ENCODE peak calls at places on chromosomes 11 and 22, in seven cellular contexts. S is GM23248, Y is neural progenitor cell, B is hepatocyte, A is GM23338, T is MM.1S, K is HCT116. O is an unnamed sample.

GRCh38 chr11:95791385-95792033 is 1.2 kb downstream of the CEP57 start:
- DNase-seq in B (no peak), S (no peak), Y (peak; percentile 11), A (no peak), K (no peak), T (peak; percentile 10), O (no peak)

GRCh38 chr11:64357904-64358535 is 942 bp upstream of the RPS6KA4 start:
- DNase-seq in B (peak; percentile 73), T (no peak), A (no peak), Y (no peak), K (no peak), S (peak; percentile 37), O (no peak)

GRCh38 chr22:46846154-46846831 is 83.8 kb downstream of the TBC1D22A start:
- DNase-seq in B (no peak), T (no peak), Y (no peak), A (no peak), S (peak; percentile 59), K (no peak), O (no peak)

GRCh38 chr11:41018224-41018623 is 441.2 kb downstream of the LRRC4C start:
- DNase-seq in T (no peak), S (no peak), A (peak; percentile 43), Y (no peak), K (no peak), B (no peak), O (no peak)

GRCh38 chr11:47507016-47507631 is 45.8 kb downstream of the CELF1 start:
- DNase-seq in S (peak; percentile 54), B (no peak), A (no peak), K (no peak), Y (no peak), T (no peak), O (no peak)

GRCh38 chr11:94201004-94201465 is 72.4 kb downstream of the PANX1 start:
- DNase-seq in A (no peak), B (peak; percentile 51), T (no peak), S (peak; percentile 76), K (no peak), Y (no peak), O (no peak)

GRCh38 chr11:20015529-20016427 is 144.5 kb downstream of the DBX1 start:
- DNase-seq in S (no peak), Y (no peak), T (no peak), A (no peak), K (no peak), B (no peak), O (no peak)

GRCh38 chr11:2382927-2383822 is 6.1 kb downstream of the CD81 start:
- DNase-seq in A (peak; percentile 56), T (no peak), S (peak; percentile 83), B (no peak), K (no peak), Y (no peak), O (peak; percentile 51)

GRCh38 chr11:65645710-65646109 is 7.8 kb downstream of the SIPA1 start:
- DNase-seq in A (no peak), Y (no peak), T (no peak), K (no peak), S (no peak), B (no peak), O (no peak)

DNA sequence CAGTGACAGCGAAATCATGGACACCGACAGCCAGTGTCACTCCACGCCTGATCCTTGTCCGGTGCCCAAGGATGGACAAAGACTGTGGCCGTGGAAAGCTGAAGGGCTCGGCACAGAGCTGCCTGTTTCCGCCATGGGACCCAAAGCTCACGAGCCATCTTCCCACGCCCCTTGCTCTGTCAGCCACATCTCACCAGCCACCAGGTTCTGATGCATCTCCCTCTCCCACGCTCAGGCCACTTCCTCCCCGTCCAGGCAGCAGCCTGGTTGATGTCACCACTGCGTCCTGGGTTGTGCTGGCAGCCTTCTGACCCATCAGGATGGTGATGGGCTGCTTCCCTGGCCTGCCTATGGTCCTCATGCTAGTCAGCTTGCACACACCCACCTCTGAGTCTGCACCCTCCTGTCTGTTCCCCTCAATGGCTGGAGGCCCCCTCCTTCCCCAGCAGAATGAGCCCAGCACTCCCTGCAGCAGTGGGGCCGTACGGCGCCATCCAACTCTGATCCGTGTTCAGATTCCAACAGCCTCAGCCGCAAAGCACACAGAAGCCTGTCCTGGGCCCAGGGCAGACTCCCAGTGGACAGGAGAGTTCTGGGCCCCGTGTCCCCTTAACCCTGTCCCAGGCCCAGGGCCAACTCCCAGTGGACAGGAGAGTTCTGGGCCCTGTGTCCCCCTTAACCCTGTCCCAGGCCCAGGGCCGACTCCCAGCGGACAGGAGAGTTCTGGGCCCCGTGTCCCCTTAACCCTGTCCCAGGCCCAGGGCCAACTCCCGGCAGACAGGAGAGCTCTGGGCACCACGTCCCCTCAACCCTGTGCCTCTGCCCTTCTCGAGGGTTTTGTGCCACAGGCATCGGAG is 259.6 kb downstream of the BRD1 start:
- DNase-seq in A (no peak), S (no peak), Y (no peak), T (no peak), K (no peak), B (no peak), O (no peak)
- TF ChIP-seq EZH2phosphoT487 in A (no peak), S (no peak), Y (no peak), T (no peak), K (no peak), B (no peak), O (no peak)

GRCh38 chr22:41403532-41404318 is 22.0 kb downstream of the TEF start:
- DNase-seq in B (peak; percentile 93), Y (peak; percentile 92), K (peak; percentile 81), S (peak; percentile 92), A (peak; percentile 95), T (peak; percentile 93), O (peak; percentile 86)

GRCh38 chr22:41405588-41405987 is 23.8 kb downstream of the TEF start:
- DNase-seq in Y (no peak), K (no peak), A (no peak), T (no peak), S (no peak), B (no peak), O (no peak)

GRCh38 chr22:41397143-41397811 is 15.5 kb downstream of the TEF start:
- DNase-seq in T (no peak), B (peak; percentile 46), K (no peak), Y (no peak), A (no peak), S (no peak), O (no peak)

GRCh38 chr22:41398921-41399320 is 17.2 kb downstream of the TEF start:
- DNase-seq in S (no peak), T (no peak), A (peak; percentile 45), K (no peak), Y (no peak), B (no peak), O (no peak)

GRCh38 chr22:41401781-41402648 is 20.3 kb downstream of the TEF start:
- DNase-seq in S (peak; percentile 82), A (no peak), B (peak; percentile 50), T (no peak), Y (peak; percentile 37), K (no peak), O (no peak)
- TF ChIP-seq EZH2phosphoT487 in S (no peak), A (no peak), B (no peak), T (no peak), Y (no peak), K (no peak), O (no peak)

GRCh38 chr22:44329179-44329796 is 16.5 kb upstream of the SHISAL1 start:
- DNase-seq in Y (no peak), B (no peak), T (peak; percentile 94), K (no peak), A (no peak), S (peak; percentile 40), O (peak; percentile 79)
- TF ChIP-seq EZH2phosphoT487 in Y (no peak), B (no peak), T (no peak), K (no peak), A (no peak), S (no peak), O (no peak)

DNA sequence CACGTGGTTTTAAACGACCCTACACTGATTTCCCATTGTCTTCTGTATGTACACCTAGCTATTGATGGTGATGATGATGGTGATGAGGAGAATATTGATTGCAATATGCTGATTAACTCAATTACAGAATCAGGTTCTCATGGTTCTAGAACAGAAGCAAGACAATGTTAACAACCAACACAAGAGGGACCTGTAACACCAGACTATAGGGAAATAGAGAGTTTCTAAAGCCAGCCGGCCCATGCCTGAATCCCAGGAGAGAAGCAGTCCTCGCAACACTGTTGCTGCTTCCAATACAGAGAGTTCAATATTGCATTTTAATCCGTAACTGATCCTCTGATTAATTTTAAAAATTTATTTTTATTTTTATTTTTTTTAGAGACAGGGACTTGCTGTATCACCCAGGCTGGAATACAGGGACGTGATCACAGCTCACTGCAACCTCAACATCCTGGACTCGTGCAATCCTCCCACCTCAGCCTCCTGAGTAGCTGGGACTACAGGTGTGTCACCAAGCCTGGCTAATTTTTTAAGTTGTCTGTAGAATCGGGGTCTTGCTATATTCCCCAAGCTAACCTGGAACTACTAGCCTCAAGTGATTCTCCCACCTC is 22.2 kb upstream of the UBASH3B start:
- DNase-seq in A (peak; percentile 73), T (peak; percentile 51), Y (peak; percentile 73), K (no peak), B (peak; percentile 62), S (peak; percentile 83), O (peak; percentile 79)
- TF ChIP-seq EZH2phosphoT487 in A (no peak), T (no peak), Y (no peak), K (no peak), B (no peak), S (no peak), O (no peak)

GRCh38 chr11:85137597-85137996 is 489.5 kb downstream of the DLG2 start:
- DNase-seq in S (no peak), Y (no peak), K (no peak), B (no peak), A (no peak), T (no peak), O (no peak)

GRCh38 chr11:85133636-85134035 is 493.5 kb downstream of the DLG2 start:
- DNase-seq in Y (peak; percentile 63), B (no peak), T (no peak), S (no peak), K (no peak), A (peak; percentile 11), O (no peak)

DNA sequence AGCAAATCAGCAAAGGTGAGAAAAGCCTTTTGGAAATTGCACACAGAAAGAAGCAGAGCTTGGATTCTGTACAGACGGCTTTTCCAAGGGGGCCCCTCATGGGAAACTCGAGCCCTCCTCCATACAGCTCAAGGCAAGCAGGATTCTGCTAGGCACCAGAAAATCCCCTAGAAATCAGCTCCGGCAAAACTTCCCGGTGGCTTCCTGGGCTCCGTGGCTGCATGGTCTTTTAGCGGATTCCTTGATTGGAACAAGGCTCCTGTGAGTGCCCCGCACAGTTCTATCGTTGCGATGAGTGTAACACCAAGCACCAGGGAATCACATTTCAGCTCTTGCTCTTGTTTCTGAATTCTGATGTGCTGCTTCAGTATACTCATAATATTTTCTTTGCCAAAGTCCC is 494.3 kb downstream of the DLG2 start:
- DNase-seq in S (peak; percentile 21), B (peak; percentile 5), Y (peak; percentile 54), A (peak; percentile 48), K (no peak), T (no peak), O (no peak)
- TF ChIP-seq EZH2phosphoT487 in S (no peak), B (no peak), Y (no peak), A (no peak), K (no peak), T (no peak), O (no peak)

GRCh38 chr11:91374794-91375193 is 849.8 kb upstream of the FAT3 start:
- DNase-seq in A (no peak), B (no peak), K (no peak), Y (no peak), T (no peak), S (no peak), O (no peak)

DNA sequence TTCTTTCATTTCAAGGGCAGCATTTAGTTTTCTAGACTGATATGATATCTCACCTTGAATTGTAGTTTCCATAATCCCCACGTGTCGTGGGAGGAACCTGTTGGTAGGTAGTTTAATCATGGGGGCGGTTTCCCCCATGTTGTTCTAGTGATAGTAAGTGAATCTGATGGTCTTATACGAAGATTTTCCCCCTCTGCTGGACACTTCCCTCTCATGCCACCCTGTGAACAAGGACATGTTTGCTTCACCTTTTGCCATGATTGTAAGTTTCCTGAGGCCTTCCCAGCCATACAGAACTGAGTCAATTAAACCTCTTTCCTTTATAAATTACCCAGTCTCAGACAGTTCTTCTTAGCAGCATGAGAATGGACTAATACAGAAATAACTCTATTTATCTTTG is 851.1 kb upstream of the FAT3 start:
- DNase-seq in S (no peak), Y (peak; percentile 23), K (no peak), A (peak; percentile 44), T (no peak), B (no peak), O (no peak)
- TF ChIP-seq EZH2phosphoT487 in S (no peak), Y (no peak), K (no peak), A (no peak), T (no peak), B (no peak), O (no peak)

O was measured in OCI-LY7.